ENCODE peak calls at places on chromosome X, in eight cellular contexts. E is gastrocnemius medialis; O is GM23248; U is right lobe of liver; Z is tibial artery; A is DND-41; G is left ventricle myocardium inferior; J is CD8-positive, alpha-beta memory T cell. R is an unnamed sample. For H3K36me3, the result is how much of the 10 kb centered on the place peaks cover.

GRCh38 chrX:105829006-105829405 is 6.7 kb downstream of the NRK start:
- DNase-seq in E (no peak), O (no peak), U (no peak), Z (no peak), A (no peak), G (no peak), J (no peak), R (no peak)

GRCh38 chrX:119758682-119759332 is 419 bp downstream of the SOWAHD start:
- DNase-seq in E (no peak), O (peak), U (peak), Z (no peak), A (no peak), G (peak), J (peak), R (no peak)

GRCh38 chrX:67607436-67607835 is 63.6 kb downstream of the AR start:
- DNase-seq in E (no peak), O (peak), U (no peak), Z (no peak), A (no peak), G (no peak), J (no peak), R (no peak)

GRCh38 chrX:9749141-9749540 is 16.5 kb downstream of the GPR143 start:
- DNase-seq in E (no peak), O (no peak), U (no peak), Z (no peak), A (no peak), G (no peak), J (no peak), R (no peak)

GRCh38 chrX:20571611-20572010 is 304.9 kb upstream of the RPS6KA3 start:
- DNase-seq in E (no peak), O (peak), U (no peak), Z (no peak), A (no peak), G (no peak), J (no peak), R (no peak)

GRCh38 chrX:154605566-154605965 is 13.5 kb downstream of the CTAG1B start:
- DNase-seq in E (no peak), O (no peak), U (no peak), Z (no peak), A (no peak), G (no peak), J (no peak), R (no peak)

GRCh38 chrX:69025802-69026301 is 139.4 kb downstream of the PJA1 start:
- DNase-seq in E (no peak), O (peak), U (no peak), Z (no peak), A (no peak), G (no peak), J (no peak), R (no peak)

GRCh38 chrX:131746491-131746968 is 202.7 kb downstream of the OR13H1 start:
- DNase-seq in E (no peak), O (no peak), U (peak), Z (no peak), A (peak), G (no peak), J (peak), R (peak)

GRCh38 chrX:130552444-130553073 is 150.8 kb downstream of the RBMX2 start:
- DNase-seq in E (no peak), O (no peak), U (no peak), Z (no peak), A (no peak), G (no peak), J (no peak), R (no peak)

GRCh38 chrX:130560558-130560957 is 158.8 kb downstream of the RBMX2 start:
- DNase-seq in E (no peak), O (no peak), U (no peak), Z (no peak), A (no peak), G (no peak), J (no peak), R (no peak)

GRCh38 chrX:130555757-130556156 is 154.0 kb downstream of the RBMX2 start:
- DNase-seq in E (no peak), O (no peak), U (no peak), Z (no peak), A (no peak), G (no peak), J (no peak), R (no peak)

GRCh38 chrX:130555341-130555740 is 153.6 kb downstream of the RBMX2 start:
- DNase-seq in E (no peak), O (peak), U (no peak), Z (no peak), A (no peak), G (no peak), J (no peak), R (no peak)
- H3K27ac ChIP-seq in E (no peak), O (peak), U (no peak), Z (no peak), A (no peak), G (no peak), J (no peak), R (no peak)

GRCh38 chrX:53594354-53594753 is 92.2 kb downstream of the HUWE1 start:
- DNase-seq in E (no peak), O (peak), U (no peak), Z (no peak), A (no peak), G (no peak), J (no peak), R (no peak)
- H3K36me3 ChIP-seq in E (half or more), O (under half), U (under half), Z (under half), A (half or more), G (half or more), J (under half), R (half or more)

DNA sequence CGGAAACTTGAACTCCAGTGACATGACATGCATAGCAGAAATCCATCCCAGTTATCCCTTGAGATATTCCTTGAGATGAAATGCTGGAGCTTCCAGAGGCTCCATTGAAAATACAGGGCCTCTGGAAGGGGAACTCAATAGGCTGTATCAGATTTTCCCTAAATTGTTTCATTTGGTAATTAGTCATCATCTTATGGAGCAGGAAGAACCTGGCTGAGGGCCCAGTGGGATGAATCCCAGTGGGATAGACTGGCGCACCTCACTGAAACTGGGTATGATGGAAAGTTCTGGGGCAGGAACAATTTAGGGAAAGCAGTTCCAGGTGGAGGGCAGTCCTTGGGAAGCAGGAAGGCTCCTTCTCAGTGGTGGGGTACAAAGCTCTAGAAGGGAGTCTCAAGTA is 307.8 kb upstream of the DIPK2B start:
- DNase-seq in E (no peak), O (no peak), U (no peak), Z (no peak), A (no peak), G (no peak), J (no peak), R (no peak)
- H3K27ac ChIP-seq in E (peak), O (peak), U (no peak), Z (no peak), A (no peak), G (peak), J (no peak), R (no peak)

DNA sequence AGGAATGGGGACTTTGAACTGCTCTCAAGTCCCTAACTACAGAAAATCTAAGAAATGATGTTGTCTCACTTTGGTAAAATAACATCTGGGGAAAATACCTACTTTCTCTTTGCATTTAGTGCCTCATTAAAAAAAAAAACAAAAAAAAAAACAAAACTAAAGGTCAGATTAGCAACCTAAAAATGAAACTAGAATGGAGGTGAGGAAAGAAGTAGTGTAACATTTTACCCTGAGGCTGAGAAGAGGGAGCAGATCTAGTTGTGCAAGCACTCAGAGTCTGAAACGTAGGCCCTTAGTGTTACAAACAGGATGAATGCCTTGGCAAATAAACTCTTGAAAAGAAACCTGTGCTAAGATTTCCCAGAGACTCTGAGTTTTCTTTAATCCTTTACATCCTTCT is 56.0 kb downstream of the VGLL1 start:
- DNase-seq in E (no peak), O (peak), U (no peak), Z (no peak), A (no peak), G (no peak), J (peak), R (no peak)
- H3K36me3 ChIP-seq in E (under half), O (under half), U (under half), Z (under half), A (under half), G (under half), J (under half), R (under half)

GRCh38 chrX:38220024-38220935 is at the start of gene SRPX:
- DNase-seq in E (no peak), O (peak), U (no peak), Z (peak), A (no peak), G (peak), J (no peak), R (no peak)
- H3K27ac ChIP-seq in E (no peak), O (no peak), U (no peak), Z (no peak), A (no peak), G (peak), J (no peak), R (no peak)

DNA sequence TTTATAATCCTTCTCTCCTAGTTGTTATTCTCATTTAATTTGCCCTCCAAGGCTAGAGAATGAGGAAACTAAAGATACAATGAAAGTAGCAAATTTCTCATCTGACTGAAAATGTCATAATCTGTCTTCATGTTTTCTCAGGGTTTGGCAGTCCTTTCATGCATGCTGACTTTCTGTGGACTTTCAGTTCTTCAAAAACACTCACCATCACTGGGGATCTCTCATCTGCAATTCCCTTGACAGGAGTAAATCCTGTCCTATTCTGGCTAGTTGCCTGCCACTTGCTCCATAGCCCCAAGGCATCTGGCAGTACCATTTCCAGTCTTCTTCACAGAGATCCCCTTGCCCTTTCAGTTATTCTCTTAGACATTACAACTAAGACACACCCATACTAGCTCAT is 449.8 kb upstream of the KLHL4 start:
- DNase-seq in E (no peak), O (no peak), U (no peak), Z (no peak), A (no peak), G (no peak), J (no peak), R (no peak)
- H3K36me3 ChIP-seq in E (under half), O (under half), U (under half), Z (under half), A (under half), G (under half), J (under half), R (under half)